ENCODE peak calls at places on chromosomes 1 and 21, in seven cellular contexts. B, E, J, D, M, V and N are unnamed samples.
A peak's percentile ranks its signal among the peaks of the same experiment; 100 is the strongest.

GRCh38 chr1:232166942-232167341 is 463.0 kb downstream of the SIPA1L2 start:
- DNase-seq in M (no peak), V (no peak), E (no peak), J (no peak), B (no peak), D (no peak), N (no peak)

GRCh38 chr1:99565606-99566289 is 80.2 kb upstream of the PALMD start:
- DNase-seq in V (no peak), M (no peak), J (no peak), D (no peak), B (no peak), E (no peak), N (no peak)

GRCh38 chr21:37866027-37866426 is 50.2 kb downstream of the KCNJ6 start:
- DNase-seq in J (no peak), V (no peak), B (no peak), D (peak; percentile 52), E (no peak), M (no peak), N (no peak)

GRCh38 chr21:39022901-39023693 is 160.2 kb downstream of the PSMG1 start:
- DNase-seq in D (peak; percentile 87), B (peak; percentile 84), E (peak; percentile 89), V (no peak), J (peak; percentile 61), M (peak; percentile 49), N (no peak)

GRCh38 chr1:117120774-117121588 is 568 bp downstream of the TRIM45 start:
- DNase-seq in J (no peak), E (no peak), V (no peak), M (no peak), D (no peak), B (no peak), N (no peak)

GRCh38 chr1:162182090-162182489 is 112.6 kb downstream of the NOS1AP start:
- DNase-seq in M (no peak), B (no peak), D (no peak), E (no peak), J (no peak), V (no peak), N (no peak)

GRCh38 chr1:7331926-7332535 is 439.1 kb upstream of the VAMP3 start:
- DNase-seq in D (no peak), J (no peak), E (no peak), M (no peak), B (no peak), V (no peak), N (no peak)

GRCh38 chr1:227943354-227943753 is 4.4 kb downstream of the WNT9A start:
- DNase-seq in J (no peak), M (no peak), D (no peak), V (no peak), B (no peak), E (no peak), N (no peak)

GRCh38 chr1:170562644-170563338 is 30.8 kb downstream of the GORAB start:
- DNase-seq in E (peak; percentile 71), J (peak; percentile 33), V (peak; percentile 91), B (peak; percentile 96), M (peak; percentile 92), D (peak; percentile 49), N (no peak)

GRCh38 chr1:231867607-231868006 is 241.0 kb downstream of the DISC1 start:
- DNase-seq in D (no peak), M (peak; percentile 31), B (no peak), E (no peak), V (no peak), J (no peak), N (no peak)

GRCh38 chr21:39073717-39074116 is 109.5 kb downstream of the PSMG1 start:
- DNase-seq in J (no peak), E (no peak), M (no peak), V (no peak), B (no peak), D (no peak), N (no peak)

GRCh38 chr1:98048234-98048633 is 127.4 kb upstream of the DPYD start:
- DNase-seq in V (peak; percentile 92), M (peak; percentile 91), E (peak; percentile 78), D (peak; percentile 83), B (peak; percentile 93), J (peak; percentile 81), N (peak; percentile 82)
- TF ChIP-seq CTCF in V (no peak), M (peak; percentile 14), E (no peak), D (no peak), B (no peak), J (no peak), N (no peak)

GRCh38 chr21:36701912-36702621 is 3.2 kb downstream of the SIM2 start:
- DNase-seq in J (no peak), E (no peak), B (no peak), V (no peak), M (no peak), D (no peak), N (no peak)
- H3K4me3 ChIP-seq in J (no peak overlapping the region), E (no peak overlapping the region), B (no peak overlapping the region), V (no peak overlapping the region), M (no peak overlapping the region), D (no peak overlapping the region), N (no peak overlapping the region)

GRCh38 chr1:25442178-25442577 is 11.5 kb downstream of the MACO1 start:
- DNase-seq in J (no peak), B (peak; percentile 50), E (no peak), M (no peak), V (peak; percentile 53), D (no peak), N (no peak)
- TF ChIP-seq CTCF in J (no peak), B (peak; percentile 2), E (no peak), M (no peak), V (no peak), D (no peak), N (no peak)

DNA sequence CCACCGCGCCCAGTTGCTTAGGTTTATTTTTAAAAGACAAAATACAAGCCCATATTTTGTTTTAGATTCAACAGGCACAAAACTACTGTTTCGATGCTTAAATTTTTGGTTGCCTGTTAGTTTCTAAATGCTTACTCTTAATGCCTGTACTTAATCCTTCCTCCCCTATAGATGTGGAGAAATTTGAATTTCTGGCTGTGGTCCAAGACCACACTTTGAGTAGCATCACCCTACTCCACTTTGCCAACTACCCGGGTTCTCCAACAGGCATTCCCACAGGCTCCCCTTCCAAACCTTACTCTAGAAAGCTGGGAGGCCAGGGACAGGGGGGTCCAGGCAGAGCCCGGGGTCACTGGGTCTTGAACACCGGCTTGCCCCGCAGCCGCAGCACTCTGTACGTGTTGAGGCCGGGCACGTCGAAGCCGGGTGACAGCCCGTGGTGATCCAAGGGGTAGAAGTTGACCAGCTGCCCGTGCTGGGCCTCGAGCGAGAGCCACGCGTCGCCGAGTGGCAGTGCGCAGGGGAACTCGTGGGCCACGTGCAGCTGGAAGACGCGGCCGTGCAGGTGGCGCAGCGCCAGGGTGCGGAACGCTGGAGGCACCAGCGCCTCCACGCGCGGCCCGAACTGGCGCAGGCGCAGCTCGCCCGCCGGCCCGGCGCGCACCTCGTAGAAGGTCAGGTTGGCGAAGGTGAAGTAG is 19.8 kb downstream of the LACTBL1 start:
- DNase-seq in E (no peak), M (no peak), J (no peak), B (no peak), V (no peak), D (no peak), N (no peak)
- H3K4me3 ChIP-seq in E (no peak overlapping the region), M (no peak overlapping the region), J (no peak overlapping the region), B (no peak overlapping the region), V (no peak overlapping the region), D (no peak overlapping the region), N (no peak overlapping the region)

GRCh38 chr1:152413909-152414308 is at the start of gene CRNN:
- DNase-seq in J (no peak), M (no peak), E (no peak), V (no peak), B (no peak), D (no peak), N (no peak)
- TF ChIP-seq CTCF in J (no peak), M (no peak), E (no peak), V (no peak), B (no peak), D (no peak), N (no peak)